ENCODE peak calls at places on chromosomes 7 and 10, in seven cellular contexts. T is astrocyte; Y is effector memory CD4-positive, alpha-beta T cell; X is psoas muscle; N is adrenal gland; I is naive thymus-derived CD4-positive, alpha-beta T cell; O is hepatocyte. L is an unnamed sample. For H3K9me3, the result is how much of the 10 kb centered on the place peaks cover.

GRCh38 chr10:101941871-101942270 is 98.3 kb upstream of the KCNIP2 start:
- DNase-seq in T (peak), Y (no peak), X (no peak), N (no peak), I (no peak), O (no peak), L (no peak)

GRCh38 chr10:77404801-77405200 is 232.8 kb downstream of the KCNMA1 start:
- DNase-seq in T (no peak), Y (no peak), X (no peak), N (no peak), I (no peak), O (no peak), L (no peak)

GRCh38 chr10:112383325-112383724 is 9.4 kb downstream of the ACSL5 start:
- DNase-seq in T (peak), Y (no peak), X (no peak), N (peak), I (no peak), O (peak), L (no peak)

GRCh38 chr7:55622241-55622835 is 50.0 kb upstream of the VOPP1 start:
- DNase-seq in T (no peak), Y (no peak), X (no peak), N (no peak), I (no peak), O (no peak), L (no peak)

GRCh38 chr7:22193361-22194016 is 163.5 kb downstream of the RAPGEF5 start:
- DNase-seq in T (peak), Y (no peak), X (no peak), N (peak), I (no peak), O (peak), L (peak)

GRCh38 chr10:103519798-103520197 is 26.3 kb downstream of the NEURL1 start:
- DNase-seq in T (no peak), Y (no peak), X (no peak), N (no peak), I (no peak), O (no peak), L (no peak)

GRCh38 chr10:9038146-9038714 is 983.7 kb downstream of the GATA3 start:
- DNase-seq in T (peak), Y (no peak), X (no peak), N (no peak), I (no peak), O (no peak), L (no peak)

GRCh38 chr7:148838905-148839304 is 45.2 kb downstream of the EZH2 start:
- DNase-seq in T (no peak), Y (peak), X (no peak), N (no peak), I (no peak), O (no peak), L (no peak)

GRCh38 chr10:35005868-35006267 is 84.3 kb downstream of the CUL2 start:
- DNase-seq in T (peak), Y (no peak), X (no peak), N (no peak), I (no peak), O (no peak), L (no peak)

GRCh38 chr10:63554666-63555065 is 33.5 kb downstream of the REEP3 start:
- DNase-seq in T (peak), Y (peak), X (no peak), N (no peak), I (no peak), O (no peak), L (no peak)

GRCh38 chr10:116676118-116676517 is 55.4 kb downstream of the PNLIPRP2 start:
- DNase-seq in T (no peak), Y (no peak), X (no peak), N (no peak), I (no peak), O (no peak), L (no peak)

GRCh38 chr7:21142081-21142480 is 285.8 kb upstream of the SP4 start:
- DNase-seq in T (no peak), Y (no peak), X (no peak), N (no peak), I (no peak), O (no peak), L (no peak)

GRCh38 chr10:30835146-30835545 is 196.5 kb downstream of the ZNF438 start:
- DNase-seq in T (no peak), Y (no peak), X (no peak), N (no peak), I (no peak), O (no peak), L (no peak)

GRCh38 chr7:73860859-73861258 is at the start of gene TMEM270:
- DNase-seq in T (no peak), Y (no peak), X (no peak), N (no peak), I (no peak), O (no peak), L (no peak)

GRCh38 chr7:108436906-108437305 is 19.3 kb downstream of the NRCAM start:
- DNase-seq in T (no peak), Y (no peak), X (no peak), N (no peak), I (no peak), O (no peak), L (no peak)

GRCh38 chr7:30027065-30027456 is 559 bp upstream of the FKBP14 start:
- DNase-seq in T (peak), Y (peak), X (no peak), N (peak), I (no peak), O (peak), L (no peak)

GRCh38 chr7:25124485-25125136 is 449 bp downstream of the CYCS start:
- DNase-seq in T (peak), Y (no peak), X (no peak), N (no peak), I (peak), O (no peak), L (no peak)

GRCh38 chr10:61757525-61758397 is 95.0 kb downstream of the CABCOCO1 start:
- DNase-seq in T (peak), Y (no peak), X (no peak), N (peak), I (no peak), O (peak), L (no peak)

GRCh38 chr7:37368540-37368939 is 80.1 kb downstream of the ELMO1 start:
- DNase-seq in T (no peak), Y (no peak), X (no peak), N (no peak), I (no peak), O (no peak), L (peak)

GRCh38 chr7:148791506-148791905 is 92.6 kb downstream of the EZH2 start:
- DNase-seq in T (no peak), Y (no peak), X (no peak), N (peak), I (no peak), O (no peak), L (no peak)

GRCh38 chr10:123681285-123681684 is 15.1 kb downstream of the GPR26 start:
- DNase-seq in T (no peak), Y (no peak), X (no peak), N (no peak), I (no peak), O (no peak), L (no peak)

GRCh38 chr7:150951521-150951920 is 26.6 kb downstream of the KCNH2 start:
- DNase-seq in T (no peak), Y (no peak), X (peak), N (peak), I (no peak), O (no peak), L (no peak)

GRCh38 chr10:8088504-8088903 is 34.0 kb downstream of the GATA3 start:
- DNase-seq in T (no peak), Y (peak), X (no peak), N (no peak), I (no peak), O (no peak), L (no peak)

GRCh38 chr10:49649936-49650723 is 29.3 kb upstream of the C10orf53 start:
- DNase-seq in T (no peak), Y (no peak), X (no peak), N (no peak), I (no peak), O (no peak), L (peak)

GRCh38 chr7:57354195-57354594 is 95.8 kb upstream of the ZNF716 start:
- DNase-seq in T (no peak), Y (no peak), X (no peak), N (peak), I (no peak), O (no peak), L (no peak)

GRCh38 chr10:75091173-75091572 is 20.3 kb upstream of the SAMD8 start:
- DNase-seq in T (no peak), Y (no peak), X (no peak), N (no peak), I (no peak), O (no peak), L (no peak)

GRCh38 chr7:154927624-154928125 is 75.2 kb downstream of the PAXIP1 start:
- DNase-seq in T (peak), Y (peak), X (no peak), N (peak), I (peak), O (peak), L (peak)

GRCh38 chr7:82109288-82109687 is 334.3 kb downstream of the CACNA2D1 start:
- DNase-seq in T (peak), Y (no peak), X (no peak), N (no peak), I (no peak), O (no peak), L (no peak)

GRCh38 chr10:125093199-125093841 is 67.0 kb downstream of the CTBP2 start:
- DNase-seq in T (peak), Y (no peak), X (peak), N (peak), I (no peak), O (peak), L (no peak)
- H3K27ac ChIP-seq in T (peak), Y (no peak), X (peak), N (peak), I (no peak), O (peak), L (no peak)

GRCh38 chr7:46963719-46964118 is 618.2 kb downstream of the TNS3 start:
- DNase-seq in T (no peak), Y (no peak), X (no peak), N (no peak), I (no peak), O (no peak), L (no peak)
- H3K9me3 ChIP-seq in T (under half), Y (under half), X (under half), N (under half), I (under half), O (under half), L (half or more)

DNA sequence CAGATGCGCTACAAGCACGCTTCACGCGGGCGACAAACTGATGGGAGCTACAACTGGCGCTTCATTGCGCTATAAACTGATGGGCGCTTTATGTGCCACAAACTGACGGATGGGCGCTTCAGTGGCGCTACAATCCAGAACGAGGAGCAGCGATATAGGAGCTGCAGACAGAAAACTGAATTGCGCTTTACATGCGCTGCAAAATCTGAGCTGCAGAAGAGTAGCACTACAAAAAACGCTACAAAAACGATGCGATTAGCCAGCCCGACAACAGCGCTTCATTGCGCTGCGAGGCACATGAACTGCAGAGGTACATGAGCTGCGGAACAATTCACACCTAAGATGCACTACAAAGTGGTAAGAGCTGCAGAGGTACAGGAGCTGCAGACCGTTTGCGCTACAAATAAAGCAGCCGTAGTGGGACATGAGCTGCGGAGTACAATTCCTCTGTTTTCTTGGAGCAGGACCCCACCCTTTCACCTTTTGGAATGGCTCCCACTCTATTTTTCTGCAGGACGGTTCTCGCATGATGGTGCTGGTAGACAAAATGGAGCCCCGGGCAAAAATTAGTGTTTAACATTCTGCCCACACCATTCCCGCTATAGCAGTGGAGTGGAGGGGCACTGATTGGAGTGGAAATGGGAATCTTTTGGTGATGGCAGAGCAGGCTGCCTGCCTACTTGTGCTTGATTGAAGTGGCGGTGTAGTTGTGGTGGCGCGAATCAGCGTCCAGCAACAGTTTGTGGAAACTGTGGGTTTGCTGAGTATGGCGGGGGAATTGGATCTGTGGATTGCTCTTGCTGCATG is 1.2 kb upstream of the SGCE start:
- DNase-seq in T (peak), Y (peak), X (no peak), N (peak), I (no peak), O (peak), L (peak)
- H3K27ac ChIP-seq in T (no peak), Y (no peak), X (no peak), N (peak), I (no peak), O (peak), L (peak)

DNA sequence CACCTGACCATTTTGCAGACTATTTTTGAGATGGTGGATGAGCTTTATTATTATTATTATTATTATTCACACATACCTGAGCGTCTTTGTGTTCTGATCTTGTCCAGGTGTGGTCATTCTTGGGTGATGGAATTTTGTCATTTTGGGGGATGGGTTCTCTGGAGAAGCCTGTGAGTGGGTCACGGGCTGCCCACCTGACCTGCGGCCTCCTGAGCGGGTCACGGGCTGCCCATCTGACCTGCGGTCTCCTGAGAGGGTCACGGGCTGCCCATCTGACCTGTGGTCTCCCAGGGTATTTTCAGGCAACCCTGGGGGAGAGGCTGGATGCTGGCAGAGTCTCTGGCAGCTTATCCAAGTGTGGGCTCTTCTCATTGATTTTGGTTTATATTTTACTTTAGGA is 7.3 kb downstream of the SCART1 start:
- DNase-seq in T (no peak), Y (no peak), X (no peak), N (no peak), I (no peak), O (no peak), L (no peak)
- H3K9me3 ChIP-seq in T (under half), Y (under half), X (under half), N (under half), I (under half), O (under half), L (under half)

L was measured in endodermal cell.